ENCODE peak calls at places on chromosomes 1 and 21, in four cellular contexts. One of them, this sample, is unnamed.

GRCh38 chr1:25787477-25788043 is 12.4 kb upstream of the SELENON start:
- DNase-seq in neural progenitor cell: no peak
- DNase-seq in islet precursor cell: no peak
- DNase-seq in adipocyte: no peak
- DNase-seq in this sample: no peak

GRCh38 chr1:161131721-161132409 is 602 bp downstream of the DEDD start:
- DNase-seq in islet precursor cell: no peak
- DNase-seq in neural progenitor cell: peak
- DNase-seq in adipocyte: peak
- DNase-seq in this sample: no peak

GRCh38 chr1:241990040-241990439 is 8.9 kb downstream of the MAP1LC3C start:
- DNase-seq in islet precursor cell: peak
- DNase-seq in adipocyte: peak
- DNase-seq in neural progenitor cell: no peak
- DNase-seq in this sample: peak

GRCh38 chr1:28127617-28128257 is 39.3 kb upstream of the EYA3 start:
- DNase-seq in islet precursor cell: no peak
- DNase-seq in adipocyte: no peak
- DNase-seq in neural progenitor cell: no peak
- DNase-seq in this sample: no peak

GRCh38 chr1:209893751-209894150 is 44.3 kb upstream of the SYT14 start:
- DNase-seq in adipocyte: no peak
- DNase-seq in islet precursor cell: no peak
- DNase-seq in neural progenitor cell: no peak
- DNase-seq in this sample: no peak

GRCh38 chr1:181113061-181113695 is 24.7 kb downstream of the IER5 start:
- DNase-seq in neural progenitor cell: no peak
- DNase-seq in islet precursor cell: peak
- DNase-seq in adipocyte: peak
- DNase-seq in this sample: no peak

GRCh38 chr1:155977607-155978324 is 581 bp downstream of the ARHGEF2 start:
- DNase-seq in neural progenitor cell: peak
- DNase-seq in islet precursor cell: peak
- DNase-seq in adipocyte: peak
- DNase-seq in this sample: peak

GRCh38 chr1:8816831-8817412 is 518 bp downstream of the RERE start:
- DNase-seq in islet precursor cell: peak
- DNase-seq in neural progenitor cell: peak
- DNase-seq in adipocyte: peak
- DNase-seq in this sample: no peak

GRCh38 chr1:28656335-28656734 is 7.9 kb downstream of the RNU11 start:
- DNase-seq in adipocyte: no peak
- DNase-seq in islet precursor cell: no peak
- DNase-seq in neural progenitor cell: no peak
- DNase-seq in this sample: no peak

GRCh38 chr1:171869097-171869496 is 27.8 kb downstream of the DNM3 start:
- DNase-seq in islet precursor cell: no peak
- DNase-seq in adipocyte: peak
- DNase-seq in neural progenitor cell: no peak
- DNase-seq in this sample: no peak

GRCh38 chr1:148362930-148363810 is 119.9 kb downstream of the PPIAL4G start:
- DNase-seq in islet precursor cell: no peak
- DNase-seq in neural progenitor cell: no peak
- DNase-seq in adipocyte: no peak
- DNase-seq in this sample: no peak

GRCh38 chr1:151273924-151274466 is 8.1 kb upstream of the ZNF687 start:
- DNase-seq in adipocyte: no peak
- DNase-seq in islet precursor cell: no peak
- DNase-seq in neural progenitor cell: no peak
- DNase-seq in this sample: no peak

GRCh38 chr1:117166076-117166475 is 44.5 kb upstream of the TRIM45 start:
- DNase-seq in adipocyte: peak
- DNase-seq in neural progenitor cell: no peak
- DNase-seq in islet precursor cell: no peak
- DNase-seq in this sample: no peak

GRCh38 chr21:17542371-17542992 is 29.6 kb downstream of the CXADR start:
- DNase-seq in islet precursor cell: no peak
- DNase-seq in adipocyte: no peak
- DNase-seq in neural progenitor cell: no peak
- DNase-seq in this sample: no peak

GRCh38 chr1:61337471-61337870 is 255.1 kb downstream of the NFIA start:
- DNase-seq in adipocyte: peak
- DNase-seq in islet precursor cell: no peak
- DNase-seq in neural progenitor cell: no peak
- DNase-seq in this sample: no peak

GRCh38 chr1:30883389-30884172 is 25.0 kb downstream of the SDC3 start:
- DNase-seq in neural progenitor cell: no peak
- DNase-seq in adipocyte: no peak
- DNase-seq in islet precursor cell: no peak
- DNase-seq in this sample: no peak